ENCODE peak calls at places on chromosomes 16 and 17, in four cellular contexts. R is aorta, X is esophagus squamous epithelium, G is BJ. J is an unnamed sample.

GRCh38 chr16:1691956-1692355 is 13.9 kb downstream of the JPT2 start:
- DNase-seq in R (no peak), X (no peak), G (no peak), J (no peak)

GRCh38 chr17:80997471-80998387 is 6.1 kb downstream of the CHMP6 start:
- DNase-seq in R (no peak), X (no peak), G (no peak), J (no peak)

GRCh38 chr16:58815188-58815888 is 81.2 kb upstream of the GOT2 start:
- DNase-seq in R (no peak), X (no peak), G (no peak), J (no peak)

GRCh38 chr17:31509095-31509804 is 117.8 kb downstream of the RAB11FIP4 start:
- DNase-seq in R (no peak), X (no peak), G (no peak), J (no peak)

GRCh38 chr17:7818026-7818425 is 16.0 kb upstream of the KDM6B start:
- DNase-seq in R (peak; percentile 64), X (no peak), G (no peak), J (no peak)

GRCh38 chr16:17512636-17513220 is 42.0 kb upstream of the XYLT1 start:
- DNase-seq in R (no peak), X (no peak), G (peak; percentile 55), J (no peak)

GRCh38 chr16:16029431-16030011 is 80.1 kb downstream of the ABCC1 start:
- DNase-seq in R (no peak), X (no peak), G (no peak), J (no peak)

GRCh38 chr17:65750166-65750565 is 188.7 kb upstream of the AXIN2 start:
- DNase-seq in R (no peak), X (no peak), G (no peak), J (no peak)

GRCh38 chr17:36133629-36134259 is 30.1 kb downstream of the CCL4 start:
- DNase-seq in R (no peak), X (no peak), G (no peak), J (no peak)

GRCh38 chr16:1221628-1222552 is 3.2 kb downstream of the TPSG1 start:
- DNase-seq in R (no peak), X (no peak), G (no peak), J (no peak)

GRCh38 chr17:36920032-36921000 is 17.0 kb upstream of the LHX1 start:
- DNase-seq in R (no peak), X (no peak), G (no peak), J (no peak)

GRCh38 chr17:33021731-33022408 is 30.2 kb downstream of the SPACA3 start:
- DNase-seq in R (no peak), X (no peak), G (no peak), J (no peak)

GRCh38 chr16:26863971-26864370 is 202.8 kb upstream of the C16orf82 start:
- DNase-seq in R (no peak), X (no peak), G (no peak), J (no peak)

GRCh38 chr17:47889734-47890529 is 6.1 kb upstream of the SP2 start:
- DNase-seq in R (peak; percentile 96), X (peak; percentile 49), G (no peak), J (peak; percentile 97)

GRCh38 chr17:12613566-12613965 is 52.1 kb upstream of the MYOCD start:
- DNase-seq in R (no peak), X (no peak), G (no peak), J (no peak)

GRCh38 chr16:51994597-51994996 is 552.3 kb downstream of the TOX3 start:
- DNase-seq in R (no peak), X (no peak), G (no peak), J (no peak)

GRCh38 chr17:74192950-74193781 is 10.3 kb upstream of the RPL38 start:
- DNase-seq in R (peak; percentile 73), X (no peak), G (no peak), J (peak; percentile 86)

GRCh38 chr17:12928736-12929135 is 89.1 kb downstream of the ELAC2 start:
- DNase-seq in R (no peak), X (no peak), G (no peak), J (no peak)

GRCh38 chr16:641326-642188 is at the start of gene MCRIP2:
- DNase-seq in R (peak; percentile 93), X (no peak), G (no peak), J (peak; percentile 97)

GRCh38 chr16:9008335-9009260 is 44.9 kb upstream of the USP7 start:
- DNase-seq in R (peak; percentile 90), X (no peak), G (no peak), J (peak; percentile 76)

GRCh38 chr17:57971572-57971971 is 16.4 kb upstream of the CUEDC1 start:
- DNase-seq in R (no peak), X (no peak), G (no peak), J (no peak)

GRCh38 chr16:79316004-79316458 is 284.5 kb downstream of the MAF start:
- DNase-seq in R (no peak), X (no peak), G (no peak), J (no peak)

GRCh38 chr17:47694818-47695663 is 1.1 kb downstream of the TBKBP1 start:
- DNase-seq in R (no peak), X (no peak), G (no peak), J (peak; percentile 75)

GRCh38 chr17:39800540-39800939 is 62.8 kb downstream of the GRB7 start:
- DNase-seq in R (no peak), X (no peak), G (no peak), J (no peak)

GRCh38 chr17:17514993-17515920 is 19.1 kb upstream of the RASD1 start:
- DNase-seq in R (peak; percentile 70), X (no peak), G (peak; percentile 87), J (no peak)

GRCh38 chr17:63399316-63399715 is 46.8 kb downstream of the CYB561 start:
- DNase-seq in R (no peak), X (no peak), G (peak; percentile 41), J (no peak)